ENCODE peak calls at places on chromosomes 6 and 20, in seven cellular contexts. O is IMR-90, U is nephron progenitor cell, P is breast epithelium, D is fibroblast of mammary gland, E is AG04450, Y is B cell. W is an unnamed sample.

GRCh38 chr6:167469101-167469500 is 144.2 kb downstream of the TTLL2 start:
- DNase-seq in O (no peak), U (no peak), E (no peak), Y (no peak), P (no peak), D (no peak), W (no peak)

GRCh38 chr6:116351101-116351500 is 19.6 kb upstream of the DSE start:
- DNase-seq in P (no peak), Y (no peak), U (no peak), D (no peak), E (no peak), O (no peak), W (no peak)

GRCh38 chr20:33019465-33020277 is 11.8 kb upstream of the BPIFB6 start:
- DNase-seq in P (no peak), E (no peak), O (no peak), U (no peak), D (no peak), Y (no peak), W (no peak)

GRCh38 chr20:40812415-40813212 is 123.6 kb upstream of the MAFB start:
- DNase-seq in Y (no peak), O (no peak), P (no peak), E (no peak), U (no peak), D (no peak), W (no peak)

GRCh38 chr6:74044417-74045096 is 348.6 kb downstream of the CD109 start:
- DNase-seq in U (no peak), O (peak; percentile 57), E (no peak), P (no peak), D (peak; percentile 82), Y (no peak), W (no peak)

GRCh38 chr20:50055524-50056083 is 57.3 kb downstream of the UBE2V1 start:
- DNase-seq in O (no peak), P (no peak), U (no peak), Y (no peak), E (no peak), D (no peak), W (no peak)

GRCh38 chr6:104525677-104526322 is 333.9 kb downstream of the HACE1 start:
- DNase-seq in U (peak; percentile 77), E (peak; percentile 32), P (peak; percentile 25), D (peak; percentile 76), Y (peak; percentile 54), O (peak; percentile 64), W (peak; percentile 60)

GRCh38 chr20:46057856-46058655 is 29.0 kb downstream of the SLC12A5 start:
- DNase-seq in D (peak; percentile 49), E (no peak), P (no peak), Y (peak; percentile 73), U (peak; percentile 44), O (peak; percentile 47), W (peak; percentile 21)

GRCh38 chr6:84466521-84466920 is 239.1 kb upstream of the CEP162 start:
- DNase-seq in O (peak; percentile 7), D (peak; percentile 76), Y (no peak), P (no peak), E (no peak), U (no peak), W (no peak)

GRCh38 chr20:47429409-47429808 is 72.3 kb upstream of the NCOA3 start:
- DNase-seq in O (no peak), E (no peak), D (no peak), U (no peak), P (no peak), Y (no peak), W (no peak)
- TF ChIP-seq CTCF in O (no peak), E (no peak), D (no peak), U (no peak), P (no peak), Y (no peak), W (no peak)

GRCh38 chr20:37090357-37090871 is 5.4 kb downstream of the RBL1 start:
- DNase-seq in D (no peak), P (no peak), U (no peak), O (no peak), E (no peak), Y (no peak), W (no peak)
- TF ChIP-seq CTCF in D (no peak), P (no peak), U (no peak), O (no peak), E (no peak), Y (no peak), W (no peak)

GRCh38 chr6:137040393-137040792 is 4.4 kb downstream of the IL20RA start:
- DNase-seq in P (no peak), Y (no peak), O (no peak), U (no peak), D (no peak), E (no peak), W (no peak)
- TF ChIP-seq CTCF in P (no peak), Y (no peak), O (no peak), U (no peak), D (no peak), E (no peak), W (no peak)

DNA sequence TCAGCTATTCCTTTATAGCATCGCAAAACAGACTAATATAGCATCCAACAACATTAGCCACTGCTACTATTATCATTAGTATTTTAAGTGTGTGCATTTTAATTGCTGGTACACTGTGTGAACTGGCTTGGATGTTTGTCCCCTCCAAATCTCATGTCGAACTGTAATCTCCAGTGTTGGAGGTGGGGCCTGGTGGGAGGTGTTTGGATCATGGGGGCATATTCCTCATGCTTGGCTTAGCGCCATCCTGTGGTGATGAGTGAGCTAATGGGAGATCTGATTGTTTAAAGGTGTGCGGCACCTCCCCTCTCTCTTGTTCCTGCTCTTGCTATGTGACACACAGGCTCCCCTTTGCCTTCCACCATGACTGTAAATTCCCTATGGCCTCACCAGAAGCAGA is 12.4 kb upstream of the OSER1 start:
- DNase-seq in E (no peak), P (no peak), U (no peak), D (no peak), Y (no peak), O (no peak), W (no peak)
- TF ChIP-seq CTCF in E (no peak), P (no peak), U (no peak), D (no peak), Y (no peak), O (no peak), W (peak; percentile 30)

GRCh38 chr6:136927313-136927712 is 5.2 kb downstream of the SLC35D3 start:
- DNase-seq in O (peak; percentile 10), D (no peak), P (no peak), E (no peak), Y (peak; percentile 25), U (no peak), W (no peak)
- TF ChIP-seq CTCF in O (peak; percentile 38), D (peak; percentile 23), P (no peak), E (peak; percentile 38), Y (peak; percentile 11), U (no peak), W (peak; percentile 16)

DNA sequence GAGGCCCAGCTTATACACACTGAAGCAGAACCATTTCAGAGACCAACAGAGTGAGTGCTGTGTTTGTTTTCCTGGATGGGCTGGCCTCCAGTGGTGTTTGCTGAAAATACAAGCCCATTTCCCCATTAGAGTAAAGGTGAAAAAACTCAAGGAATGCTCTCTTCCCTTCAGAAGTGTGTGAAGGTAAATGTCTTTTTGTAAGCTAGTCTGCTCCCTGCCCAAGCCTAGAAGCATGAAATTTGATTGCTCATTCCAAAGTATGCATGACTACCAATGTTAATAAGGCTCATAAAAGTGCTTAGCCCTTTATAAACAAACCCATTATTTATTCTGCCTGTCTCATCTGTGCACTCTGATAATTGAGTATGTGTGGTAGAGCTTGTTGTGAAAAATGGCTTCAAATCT is 59.1 kb downstream of the ADGRF1 start:
- DNase-seq in O (no peak), P (no peak), U (no peak), D (no peak), E (no peak), Y (no peak), W (no peak)
- TF ChIP-seq CTCF in O (no peak), P (no peak), U (no peak), D (no peak), E (no peak), Y (no peak), W (no peak)